ENCODE peak calls at places on chromosome 9, in four cellular contexts. T, N, K and B are unnamed samples. For H3K4me1, the result is how much of the 10 kb centered on the place peaks cover.

GRCh38 chr9:76459691-76460635 is 981 bp downstream of the GCNT1 start:
- DNase-seq in T (no peak), N (peak), K (no peak), B (no peak)

GRCh38 chr9:134373269-134373668 is 47.0 kb downstream of the RXRA start:
- DNase-seq in K (no peak), T (no peak), N (no peak), B (no peak)

GRCh38 chr9:68690088-68690487 is 15.0 kb upstream of the PIP5K1B start:
- DNase-seq in K (no peak), T (no peak), N (no peak), B (peak)

GRCh38 chr9:134526798-134527492 is 114.7 kb upstream of the COL5A1 start:
- DNase-seq in K (no peak), N (no peak), T (no peak), B (no peak)

GRCh38 chr9:128409998-128410397 is 10.7 kb upstream of the CERCAM start:
- DNase-seq in K (no peak), T (no peak), N (no peak), B (no peak)

GRCh38 chr9:92978345-92978875 is 31.1 kb downstream of the FGD3 start:
- DNase-seq in N (no peak), T (no peak), K (no peak), B (no peak)

GRCh38 chr9:11933926-11934325 is 759.3 kb upstream of the TYRP1 start:
- DNase-seq in T (no peak), N (no peak), K (no peak), B (no peak)

GRCh38 chr9:82939451-82939850 is 123.5 kb downstream of the RASEF start:
- DNase-seq in N (peak), T (no peak), K (no peak), B (no peak)

GRCh38 chr9:126583134-126583760 is 30.5 kb upstream of the LMX1B start:
- DNase-seq in K (no peak), N (no peak), T (no peak), B (no peak)

GRCh38 chr9:74935008-74935407 is 17.7 kb downstream of the C9orf40 start:
- DNase-seq in N (no peak), K (no peak), T (no peak), B (no peak)

GRCh38 chr9:133008406-133008805 is 22.4 kb upstream of the GTF3C5 start:
- DNase-seq in T (no peak), K (no peak), N (no peak), B (no peak)

GRCh38 chr9:99046542-99047071 is 58.3 kb upstream of the TGFBR1 start:
- DNase-seq in K (no peak), N (no peak), T (no peak), B (no peak)

GRCh38 chr9:129697111-129697955 is 31.9 kb downstream of the PRRX2 start:
- DNase-seq in K (peak), N (peak), T (peak), B (peak)

GRCh38 chr9:16217933-16218830 is 652.3 kb downstream of the BNC2 start:
- DNase-seq in K (no peak), N (no peak), T (no peak), B (no peak)

GRCh38 chr9:128706671-128707381 is 4.5 kb downstream of the PKN3 start:
- DNase-seq in T (no peak), N (no peak), K (peak), B (no peak)

GRCh38 chr9:33132249-33132772 is 34.8 kb downstream of the B4GALT1 start:
- DNase-seq in T (no peak), K (peak), N (peak), B (no peak)

GRCh38 chr9:13598738-13599137 is 319.2 kb upstream of the MPDZ start:
- DNase-seq in T (no peak), N (no peak), K (no peak), B (no peak)
- H3K4me1 ChIP-seq in T (under half), N (under half), K (under half), B (under half)

DNA sequence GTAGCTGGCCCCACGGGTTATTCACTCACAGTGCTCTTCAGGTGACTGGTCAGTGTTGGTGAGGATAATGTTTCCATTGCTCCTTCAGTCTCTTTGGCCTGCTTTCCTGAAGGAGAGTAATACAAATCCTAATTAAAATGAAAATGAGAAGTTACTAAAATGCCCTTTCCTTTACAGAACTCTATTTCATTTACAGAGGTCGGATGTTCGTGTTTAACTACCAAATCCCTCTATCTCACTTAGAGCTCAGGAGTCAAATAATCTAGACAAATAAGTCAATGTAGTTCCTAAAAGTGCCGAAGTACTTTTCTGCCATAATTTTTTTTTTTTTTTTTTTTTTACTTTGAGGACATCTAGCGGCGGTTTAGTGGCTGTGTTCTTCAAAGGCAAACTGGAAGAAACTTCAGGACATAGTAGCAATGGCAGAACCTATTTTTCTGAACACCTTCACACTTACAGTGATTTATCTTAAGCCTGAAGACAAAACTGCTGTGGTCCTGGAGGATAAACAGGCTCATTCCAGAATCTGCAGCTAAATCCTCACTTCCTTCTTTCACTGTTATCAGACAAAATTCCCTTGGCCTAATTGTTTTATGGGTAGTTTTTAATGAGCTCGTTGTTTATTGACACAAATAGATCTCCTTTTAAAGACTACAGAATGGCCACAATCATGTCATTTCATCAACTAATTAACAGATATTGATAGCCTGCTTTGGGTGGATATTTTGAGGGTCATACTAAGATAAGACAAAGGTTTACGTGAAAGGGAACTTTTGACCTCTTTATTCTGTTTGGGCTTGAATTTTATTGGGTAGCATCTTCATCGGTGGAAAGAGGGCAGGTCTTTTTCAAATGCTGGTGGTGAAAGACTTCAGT is 207.6 kb upstream of the DMRTA1 start:
- DNase-seq in K (no peak), N (peak), T (no peak), B (no peak)
- TF ChIP-seq CTCF in K (no peak), N (peak), T (no peak), B (no peak)

GRCh38 chr9:6007770-6008168 is 7.7 kb downstream of the RANBP6 start:
- DNase-seq in K (peak), T (peak), N (peak), B (peak)
- H3K4me1 ChIP-seq in K (under half), T (under half), N (under half), B (under half)

GRCh38 chr9:97531750-97532383 is 30.4 kb downstream of the TMOD1 start:
- DNase-seq in K (peak), T (no peak), N (no peak), B (no peak)
- TF ChIP-seq CTCF in K (no peak), T (no peak), N (no peak), B (no peak)

DNA sequence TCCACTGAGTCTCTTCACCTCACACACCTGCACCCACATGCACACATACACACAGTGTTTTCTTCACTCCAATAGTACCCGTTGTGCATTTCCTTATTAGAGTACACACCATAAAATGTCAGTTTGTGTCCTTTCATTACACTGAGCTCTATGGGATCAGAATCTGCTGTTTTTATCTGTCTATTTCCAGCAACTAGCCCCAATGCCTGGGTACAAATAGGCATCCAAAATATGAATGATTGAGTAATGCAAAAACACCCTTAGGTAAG is 27.1 kb downstream of the PPP3R2 start:
- DNase-seq in K (no peak), T (no peak), N (no peak), B (no peak)
- H3K4me1 ChIP-seq in K (under half), T (under half), N (under half), B (under half)